ENCODE peak calls at places on chromosomes 1 and 21, in nine cellular contexts. One of them, this sample, is unnamed. For H3K27me3, the result is how much of the 10 kb centered on the place peaks cover.

GRCh38 chr1:226937940-226938725 is 2.0 kb upstream of the COQ8A start:
- DNase-seq in upper lobe of right lung: no peak
- DNase-seq in mammary epithelial cell: no peak
- DNase-seq in thyroid gland: no peak
- DNase-seq in prostate gland: no peak
- DNase-seq in K562: no peak
- DNase-seq in fibroblast of lung: no peak
- DNase-seq in right cardiac atrium: no peak
- DNase-seq in HAP-1: no peak
- DNase-seq in this sample: no peak

GRCh38 chr1:40267767-40268187 is 9.7 kb downstream of the ZMPSTE24 start:
- DNase-seq in upper lobe of right lung: no peak
- DNase-seq in mammary epithelial cell: peak
- DNase-seq in thyroid gland: no peak
- DNase-seq in prostate gland: peak
- DNase-seq in K562: no peak
- DNase-seq in fibroblast of lung: peak
- DNase-seq in right cardiac atrium: no peak
- DNase-seq in HAP-1: no peak
- DNase-seq in this sample: no peak

GRCh38 chr21:27813750-27814149 is 846.9 kb upstream of the ADAMTS5 start:
- DNase-seq in upper lobe of right lung: no peak
- DNase-seq in mammary epithelial cell: peak
- DNase-seq in thyroid gland: no peak
- DNase-seq in prostate gland: no peak
- DNase-seq in K562: no peak
- DNase-seq in fibroblast of lung: no peak
- DNase-seq in right cardiac atrium: peak
- DNase-seq in HAP-1: no peak
- DNase-seq in this sample: no peak

GRCh38 chr1:168116327-168116799 is 20.4 kb downstream of the GPR161 start:
- DNase-seq in upper lobe of right lung: peak
- DNase-seq in mammary epithelial cell: peak
- DNase-seq in thyroid gland: no peak
- DNase-seq in prostate gland: peak
- DNase-seq in K562: no peak
- DNase-seq in fibroblast of lung: no peak
- DNase-seq in right cardiac atrium: no peak
- DNase-seq in HAP-1: no peak
- DNase-seq in this sample: no peak

GRCh38 chr1:24045766-24046165 is 65.6 kb upstream of the SRSF10 start:
- DNase-seq in upper lobe of right lung: no peak
- DNase-seq in mammary epithelial cell: no peak
- DNase-seq in thyroid gland: no peak
- DNase-seq in prostate gland: no peak
- DNase-seq in K562: no peak
- DNase-seq in fibroblast of lung: peak
- DNase-seq in right cardiac atrium: no peak
- DNase-seq in HAP-1: no peak
- DNase-seq in this sample: no peak

GRCh38 chr1:204453141-204453772 is 41.3 kb downstream of the PIK3C2B start:
- DNase-seq in upper lobe of right lung: no peak
- DNase-seq in mammary epithelial cell: no peak
- DNase-seq in thyroid gland: no peak
- DNase-seq in prostate gland: no peak
- DNase-seq in K562: no peak
- DNase-seq in fibroblast of lung: no peak
- DNase-seq in right cardiac atrium: no peak
- DNase-seq in HAP-1: no peak
- DNase-seq in this sample: peak

GRCh38 chr1:155454096-155454495 is 108.5 kb downstream of the ASH1L start:
- DNase-seq in upper lobe of right lung: no peak
- DNase-seq in mammary epithelial cell: no peak
- DNase-seq in thyroid gland: no peak
- DNase-seq in prostate gland: no peak
- DNase-seq in K562: no peak
- DNase-seq in fibroblast of lung: peak
- DNase-seq in right cardiac atrium: no peak
- DNase-seq in HAP-1: no peak
- DNase-seq in this sample: no peak

GRCh38 chr1:156726549-156727226 is 1.6 kb upstream of the METTL25B start:
- DNase-seq in upper lobe of right lung: no peak
- DNase-seq in mammary epithelial cell: peak
- DNase-seq in thyroid gland: peak
- DNase-seq in prostate gland: no peak
- DNase-seq in K562: peak
- DNase-seq in fibroblast of lung: peak
- DNase-seq in right cardiac atrium: peak
- DNase-seq in HAP-1: peak
- DNase-seq in this sample: peak

GRCh38 chr1:41647202-41648135 is 163.0 kb upstream of the EDN2 start:
- DNase-seq in upper lobe of right lung: no peak
- DNase-seq in mammary epithelial cell: no peak
- DNase-seq in thyroid gland: no peak
- DNase-seq in prostate gland: no peak
- DNase-seq in K562: no peak
- DNase-seq in fibroblast of lung: no peak
- DNase-seq in right cardiac atrium: peak
- DNase-seq in HAP-1: no peak
- DNase-seq in this sample: no peak

GRCh38 chr1:154584267-154584994 is 16.9 kb downstream of the CHRNB2 start:
- DNase-seq in upper lobe of right lung: no peak
- DNase-seq in mammary epithelial cell: no peak
- DNase-seq in thyroid gland: no peak
- DNase-seq in prostate gland: no peak
- DNase-seq in K562: no peak
- DNase-seq in fibroblast of lung: no peak
- DNase-seq in right cardiac atrium: no peak
- DNase-seq in HAP-1: no peak
- DNase-seq in this sample: no peak

GRCh38 chr1:241749041-241749798 is 97.1 kb downstream of the WDR64 start:
- DNase-seq in upper lobe of right lung: no peak
- DNase-seq in mammary epithelial cell: peak
- DNase-seq in thyroid gland: no peak
- DNase-seq in prostate gland: no peak
- DNase-seq in K562: no peak
- DNase-seq in fibroblast of lung: peak
- DNase-seq in right cardiac atrium: no peak
- DNase-seq in HAP-1: no peak
- DNase-seq in this sample: no peak

GRCh38 chr1:87927391-87928073 is 598.9 kb downstream of the LMO4 start:
- DNase-seq in upper lobe of right lung: no peak
- DNase-seq in mammary epithelial cell: peak
- DNase-seq in thyroid gland: no peak
- DNase-seq in prostate gland: no peak
- DNase-seq in K562: no peak
- DNase-seq in fibroblast of lung: no peak
- DNase-seq in right cardiac atrium: no peak
- DNase-seq in HAP-1: no peak
- DNase-seq in this sample: no peak

GRCh38 chr1:228836427-228836826 is 101.1 kb downstream of the RHOU start:
- DNase-seq in upper lobe of right lung: no peak
- DNase-seq in mammary epithelial cell: no peak
- DNase-seq in thyroid gland: no peak
- DNase-seq in prostate gland: no peak
- DNase-seq in K562: no peak
- DNase-seq in fibroblast of lung: no peak
- DNase-seq in right cardiac atrium: no peak
- DNase-seq in HAP-1: no peak
- DNase-seq in this sample: no peak

GRCh38 chr1:45669379-45669778 is 17.0 kb downstream of the GPBP1L1 start:
- DNase-seq in upper lobe of right lung: no peak
- DNase-seq in mammary epithelial cell: no peak
- DNase-seq in thyroid gland: no peak
- DNase-seq in prostate gland: no peak
- DNase-seq in K562: no peak
- DNase-seq in fibroblast of lung: peak
- DNase-seq in right cardiac atrium: no peak
- DNase-seq in HAP-1: no peak
- DNase-seq in this sample: no peak

GRCh38 chr1:178934574-178934945 is 63.7 kb upstream of the ANGPTL1 start:
- DNase-seq in upper lobe of right lung: no peak
- DNase-seq in mammary epithelial cell: no peak
- DNase-seq in thyroid gland: no peak
- DNase-seq in prostate gland: no peak
- DNase-seq in K562: no peak
- DNase-seq in fibroblast of lung: no peak
- DNase-seq in right cardiac atrium: no peak
- DNase-seq in HAP-1: no peak
- DNase-seq in this sample: no peak

GRCh38 chr1:16924919-16925477 is 3.3 kb downstream of the CROCC start:
- DNase-seq in upper lobe of right lung: no peak
- DNase-seq in mammary epithelial cell: no peak
- DNase-seq in thyroid gland: no peak
- DNase-seq in prostate gland: no peak
- DNase-seq in K562: peak
- DNase-seq in fibroblast of lung: no peak
- DNase-seq in right cardiac atrium: peak
- DNase-seq in HAP-1: no peak
- DNase-seq in this sample: no peak

GRCh38 chr1:6928106-6928885 is 143.0 kb downstream of the CAMTA1 start:
- DNase-seq in upper lobe of right lung: no peak
- DNase-seq in mammary epithelial cell: no peak
- DNase-seq in thyroid gland: no peak
- DNase-seq in prostate gland: no peak
- DNase-seq in K562: no peak
- DNase-seq in fibroblast of lung: no peak
- DNase-seq in right cardiac atrium: no peak
- DNase-seq in HAP-1: no peak
- DNase-seq in this sample: no peak
- H3K27me3 ChIP-seq in upper lobe of right lung: under half
- H3K27me3 ChIP-seq in mammary epithelial cell: under half
- H3K27me3 ChIP-seq in thyroid gland: under half
- H3K27me3 ChIP-seq in prostate gland: under half
- H3K27me3 ChIP-seq in K562: half or more
- H3K27me3 ChIP-seq in fibroblast of lung: under half
- H3K27me3 ChIP-seq in right cardiac atrium: under half
- H3K27me3 ChIP-seq in HAP-1: under half
- H3K27me3 ChIP-seq in this sample: under half

GRCh38 chr1:6462412-6463119 is 3.4 kb downstream of the TNFRSF25 start:
- DNase-seq in upper lobe of right lung: no peak
- DNase-seq in mammary epithelial cell: no peak
- DNase-seq in thyroid gland: no peak
- DNase-seq in prostate gland: no peak
- DNase-seq in K562: peak
- DNase-seq in fibroblast of lung: no peak
- DNase-seq in right cardiac atrium: peak
- DNase-seq in HAP-1: no peak
- DNase-seq in this sample: no peak
- H3K27me3 ChIP-seq in upper lobe of right lung: under half
- H3K27me3 ChIP-seq in mammary epithelial cell: under half
- H3K27me3 ChIP-seq in thyroid gland: under half
- H3K27me3 ChIP-seq in prostate gland: under half
- H3K27me3 ChIP-seq in K562: half or more
- H3K27me3 ChIP-seq in fibroblast of lung: under half
- H3K27me3 ChIP-seq in right cardiac atrium: under half
- H3K27me3 ChIP-seq in HAP-1: under half
- H3K27me3 ChIP-seq in this sample: under half

GRCh38 chr1:44422161-44422560 is 17.1 kb downstream of the RNF220 start:
- DNase-seq in upper lobe of right lung: no peak
- DNase-seq in mammary epithelial cell: no peak
- DNase-seq in thyroid gland: no peak
- DNase-seq in prostate gland: no peak
- DNase-seq in K562: no peak
- DNase-seq in fibroblast of lung: no peak
- DNase-seq in right cardiac atrium: no peak
- DNase-seq in HAP-1: peak
- DNase-seq in this sample: no peak
- H3K27me3 ChIP-seq in upper lobe of right lung: half or more
- H3K27me3 ChIP-seq in mammary epithelial cell: under half
- H3K27me3 ChIP-seq in thyroid gland: under half
- H3K27me3 ChIP-seq in prostate gland: under half
- H3K27me3 ChIP-seq in K562: under half
- H3K27me3 ChIP-seq in fibroblast of lung: half or more
- H3K27me3 ChIP-seq in right cardiac atrium: under half
- H3K27me3 ChIP-seq in HAP-1: under half
- H3K27me3 ChIP-seq in this sample: under half

GRCh38 chr1:47448462-47449233 is 10.8 kb downstream of the FOXD2 start:
- DNase-seq in upper lobe of right lung: no peak
- DNase-seq in mammary epithelial cell: no peak
- DNase-seq in thyroid gland: no peak
- DNase-seq in prostate gland: no peak
- DNase-seq in K562: no peak
- DNase-seq in fibroblast of lung: no peak
- DNase-seq in right cardiac atrium: no peak
- DNase-seq in HAP-1: no peak
- DNase-seq in this sample: no peak

GRCh38 chr1:47445823-47446567 is 8.2 kb downstream of the FOXD2 start:
- DNase-seq in upper lobe of right lung: no peak
- DNase-seq in mammary epithelial cell: no peak
- DNase-seq in thyroid gland: no peak
- DNase-seq in prostate gland: no peak
- DNase-seq in K562: no peak
- DNase-seq in fibroblast of lung: no peak
- DNase-seq in right cardiac atrium: no peak
- DNase-seq in HAP-1: no peak
- DNase-seq in this sample: no peak

GRCh38 chr1:47452426-47452825 is 14.6 kb downstream of the FOXD2 start:
- DNase-seq in upper lobe of right lung: no peak
- DNase-seq in mammary epithelial cell: no peak
- DNase-seq in thyroid gland: no peak
- DNase-seq in prostate gland: no peak
- DNase-seq in K562: no peak
- DNase-seq in fibroblast of lung: no peak
- DNase-seq in right cardiac atrium: no peak
- DNase-seq in HAP-1: no peak
- DNase-seq in this sample: no peak

GRCh38 chr1:47450606-47451005 is 12.8 kb downstream of the FOXD2 start:
- DNase-seq in upper lobe of right lung: no peak
- DNase-seq in mammary epithelial cell: no peak
- DNase-seq in thyroid gland: no peak
- DNase-seq in prostate gland: no peak
- DNase-seq in K562: no peak
- DNase-seq in fibroblast of lung: no peak
- DNase-seq in right cardiac atrium: no peak
- DNase-seq in HAP-1: no peak
- DNase-seq in this sample: no peak

DNA sequence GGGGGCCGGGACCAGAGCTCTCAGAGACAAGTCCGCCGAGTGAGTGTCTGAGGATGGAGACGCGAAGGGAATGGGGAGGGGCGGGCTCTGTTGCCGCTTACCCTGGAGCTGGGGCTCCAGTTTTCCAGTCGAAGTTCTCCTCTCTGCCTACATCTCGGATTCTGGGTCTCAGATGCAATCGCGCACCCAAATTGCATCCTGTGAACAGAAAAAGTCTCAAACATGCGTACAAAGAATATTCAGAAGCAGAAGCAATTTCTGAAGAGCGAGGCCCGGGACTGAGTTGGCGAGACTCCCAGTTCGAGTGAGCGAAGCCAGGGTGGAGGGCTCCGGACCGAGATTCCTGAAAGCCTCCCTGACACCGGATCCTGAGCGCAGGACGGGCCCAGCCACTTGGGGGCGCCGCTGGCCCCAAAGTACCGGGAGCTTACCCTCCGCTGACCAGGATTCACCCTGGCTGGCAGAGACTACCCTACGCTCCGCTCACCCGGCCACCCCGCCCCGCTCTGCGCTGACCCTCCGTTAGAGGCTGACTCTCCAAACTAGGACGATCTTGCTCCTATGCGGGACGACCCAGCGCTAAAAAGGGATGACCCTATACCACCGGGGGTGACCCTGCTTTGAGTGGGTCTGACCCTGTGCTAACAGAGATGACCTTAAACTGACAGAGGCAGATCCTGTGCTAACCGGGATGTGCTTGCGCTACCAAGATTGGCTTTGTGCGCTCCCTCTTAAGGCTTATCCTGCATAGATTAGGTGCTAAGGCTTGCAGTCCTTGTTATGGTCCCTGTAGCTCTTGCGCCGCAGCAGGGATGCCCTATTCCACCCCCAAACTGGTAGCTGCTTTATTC is 12.1 kb downstream of the FOXD2 start:
- DNase-seq in upper lobe of right lung: peak
- DNase-seq in mammary epithelial cell: no peak
- DNase-seq in thyroid gland: peak
- DNase-seq in prostate gland: peak
- DNase-seq in K562: peak
- DNase-seq in fibroblast of lung: no peak
- DNase-seq in right cardiac atrium: peak
- DNase-seq in HAP-1: peak
- DNase-seq in this sample: no peak
- H3K27me3 ChIP-seq in upper lobe of right lung: half or more
- H3K27me3 ChIP-seq in mammary epithelial cell: under half
- H3K27me3 ChIP-seq in thyroid gland: under half
- H3K27me3 ChIP-seq in prostate gland: under half
- H3K27me3 ChIP-seq in K562: half or more
- H3K27me3 ChIP-seq in fibroblast of lung: under half
- H3K27me3 ChIP-seq in right cardiac atrium: under half
- H3K27me3 ChIP-seq in HAP-1: under half
- H3K27me3 ChIP-seq in this sample: half or more